ENCODE peak calls at places on chromosomes 3 and 15, in six cellular contexts. D is A549, B is HepG2, K is ovary, J is Peyer's patch, N is stomach. G is an unnamed sample.

GRCh38 chr3:174859756-174860155 is 622 bp downstream of the NAALADL2 start:
- DNase-seq in B (no peak), K (no peak), J (no peak), N (no peak), D (no peak), G (no peak)

GRCh38 chr3:72665701-72666443 is 182.4 kb downstream of the SHQ1 start:
- DNase-seq in D (peak; percentile 47), J (peak; percentile 44), B (no peak), K (no peak), N (peak; percentile 46), G (no peak)

GRCh38 chr3:23915537-23916108 is 1.2 kb downstream of the NKIRAS1 start:
- DNase-seq in J (no peak), B (peak; percentile 45), K (no peak), N (no peak), D (no peak), G (no peak)

GRCh38 chr15:25734680-25735355 is 128.3 kb downstream of the ATP10A start:
- DNase-seq in D (no peak), J (no peak), B (no peak), N (no peak), K (no peak), G (no peak)

GRCh38 chr3:124995460-124995994 is 60.3 kb downstream of the HEG1 start:
- DNase-seq in N (peak; percentile 55), B (peak; percentile 49), J (no peak), K (peak; percentile 62), D (peak; percentile 56), G (peak; percentile 70)

GRCh38 chr3:67524046-67524445 is 130.4 kb downstream of the SUCLG2 start:
- DNase-seq in J (no peak), B (no peak), N (no peak), K (no peak), D (no peak), G (no peak)

GRCh38 chr3:49422379-49423248 is at the start of gene AMT:
- DNase-seq in K (peak; percentile 61), J (no peak), B (peak; percentile 83), D (no peak), N (peak; percentile 57), G (no peak)

GRCh38 chr3:128426128-128426921 is 40.4 kb downstream of the DNAJB8 start:
- DNase-seq in D (peak; percentile 61), B (peak; percentile 35), J (no peak), K (peak; percentile 63), N (peak; percentile 61), G (no peak)

GRCh38 chr15:100725121-100726069 is 123.0 kb downstream of the ASB7 start:
- DNase-seq in D (no peak), B (no peak), J (no peak), N (no peak), K (no peak), G (peak; percentile 7)

GRCh38 chr3:143786229-143787199 is 61.8 kb downstream of the SLC9A9 start:
- DNase-seq in K (peak; percentile 32), N (peak; percentile 30), B (no peak), J (no peak), D (no peak), G (peak; percentile 56)

GRCh38 chr15:80159811-80160569 is 7.2 kb downstream of the FAH start:
- DNase-seq in N (no peak), J (no peak), D (no peak), K (no peak), B (no peak), G (no peak)

GRCh38 chr3:71304684-71305083 is 278.8 kb downstream of the FOXP1 start:
- DNase-seq in N (no peak), B (peak; percentile 15), D (no peak), J (peak; percentile 18), K (peak; percentile 32), G (no peak)

GRCh38 chr15:89406756-89407650 is 72.4 kb upstream of the POLG start:
- DNase-seq in N (no peak), D (no peak), J (no peak), K (no peak), B (no peak), G (no peak)

GRCh38 chr3:7927015-7927414 is 574.6 kb upstream of the LMCD1 start:
- DNase-seq in J (no peak), B (no peak), K (no peak), N (no peak), D (no peak), G (no peak)

GRCh38 chr3:197337656-197338055 is 39.2 kb upstream of the DLG1 start:
- DNase-seq in J (no peak), N (no peak), D (no peak), B (no peak), K (no peak), G (no peak)

GRCh38 chr3:117873236-117873635 is 1161.4 kb downstream of the IGSF11 start:
- DNase-seq in N (no peak), J (no peak), D (no peak), B (no peak), K (peak; percentile 12), G (no peak)

GRCh38 chr3:71582612-71583568 is 638 bp downstream of the FOXP1 start:
- DNase-seq in K (peak; percentile 78), J (peak; percentile 83), N (peak; percentile 78), B (peak; percentile 75), D (no peak), G (peak; percentile 56)

GRCh38 chr15:33149919-33150318 is 44.6 kb downstream of the FMN1 start:
- DNase-seq in N (no peak), D (no peak), J (no peak), K (no peak), B (no peak), G (no peak)

GRCh38 chr3:116483135-116483534 is 37.8 kb upstream of the LSAMP start:
- DNase-seq in N (no peak), D (no peak), J (no peak), B (no peak), K (no peak), G (no peak)

GRCh38 chr3:100634493-100635272 is 25.3 kb downstream of the ADGRG7 start:
- DNase-seq in N (peak; percentile 57), B (peak; percentile 38), J (no peak), K (no peak), D (no peak), G (no peak)

GRCh38 chr3:65438612-65439011 is 600.1 kb downstream of the MAGI1 start:
- DNase-seq in B (no peak), J (no peak), D (no peak), N (no peak), K (no peak), G (no peak)

GRCh38 chr15:78448441-78449219 is 10.6 kb downstream of the IREB2 start:
- DNase-seq in B (no peak), K (no peak), D (no peak), J (no peak), N (no peak), G (no peak)

GRCh38 chr3:25433868-25434267 is 5.8 kb downstream of the RARB start:
- DNase-seq in B (no peak), D (no peak), K (no peak), N (no peak), J (no peak), G (no peak)

GRCh38 chr15:92958105-92958504 is 58.0 kb downstream of the CHD2 start:
- DNase-seq in N (no peak), B (no peak), J (no peak), K (no peak), D (no peak), G (no peak)

GRCh38 chr3:187098925-187099512 is 40.3 kb downstream of the RPL39L start:
- DNase-seq in K (no peak), N (no peak), B (no peak), J (no peak), D (no peak), G (no peak)

GRCh38 chr3:22141769-22142168 is 390.8 kb upstream of the ZNF385D start:
- DNase-seq in B (no peak), K (no peak), J (no peak), N (no peak), D (no peak), G (no peak)

GRCh38 chr3:106794442-106794841 is 582.8 kb upstream of the CCDC54 start:
- DNase-seq in K (no peak), B (no peak), J (no peak), D (no peak), N (no peak), G (no peak)

GRCh38 chr3:4660936-4661335 is 167.8 kb downstream of the ITPR1 start:
- DNase-seq in D (no peak), B (no peak), J (no peak), K (no peak), N (no peak), G (no peak)

GRCh38 chr3:4656646-4657318 is 163.6 kb downstream of the ITPR1 start:
- DNase-seq in D (no peak), B (no peak), N (no peak), J (no peak), K (no peak), G (no peak)

GRCh38 chr3:4655145-4656045 is 162.2 kb downstream of the ITPR1 start:
- DNase-seq in D (no peak), K (no peak), B (no peak), J (no peak), N (no peak), G (no peak)

GRCh38 chr3:4656059-4656458 is 162.9 kb downstream of the ITPR1 start:
- DNase-seq in N (peak; percentile 69), B (peak; percentile 30), K (peak; percentile 51), J (no peak), D (peak; percentile 62), G (peak; percentile 20)
- TF ChIP-seq POLR2A in N (no peak), B (no peak), K (no peak), J (no peak), D (no peak), G (no peak)

GRCh38 chr3:98457543-98457942 is 5.5 kb upstream of the OR5K1 start:
- DNase-seq in J (no peak), B (no peak), K (no peak), D (no peak), N (no peak), G (no peak)
- H3K4me3 ChIP-seq in J (no peak overlapping the region), B (no peak overlapping the region), K (no peak overlapping the region), D (no peak overlapping the region), N (no peak overlapping the region), G (no peak overlapping the region)

DNA sequence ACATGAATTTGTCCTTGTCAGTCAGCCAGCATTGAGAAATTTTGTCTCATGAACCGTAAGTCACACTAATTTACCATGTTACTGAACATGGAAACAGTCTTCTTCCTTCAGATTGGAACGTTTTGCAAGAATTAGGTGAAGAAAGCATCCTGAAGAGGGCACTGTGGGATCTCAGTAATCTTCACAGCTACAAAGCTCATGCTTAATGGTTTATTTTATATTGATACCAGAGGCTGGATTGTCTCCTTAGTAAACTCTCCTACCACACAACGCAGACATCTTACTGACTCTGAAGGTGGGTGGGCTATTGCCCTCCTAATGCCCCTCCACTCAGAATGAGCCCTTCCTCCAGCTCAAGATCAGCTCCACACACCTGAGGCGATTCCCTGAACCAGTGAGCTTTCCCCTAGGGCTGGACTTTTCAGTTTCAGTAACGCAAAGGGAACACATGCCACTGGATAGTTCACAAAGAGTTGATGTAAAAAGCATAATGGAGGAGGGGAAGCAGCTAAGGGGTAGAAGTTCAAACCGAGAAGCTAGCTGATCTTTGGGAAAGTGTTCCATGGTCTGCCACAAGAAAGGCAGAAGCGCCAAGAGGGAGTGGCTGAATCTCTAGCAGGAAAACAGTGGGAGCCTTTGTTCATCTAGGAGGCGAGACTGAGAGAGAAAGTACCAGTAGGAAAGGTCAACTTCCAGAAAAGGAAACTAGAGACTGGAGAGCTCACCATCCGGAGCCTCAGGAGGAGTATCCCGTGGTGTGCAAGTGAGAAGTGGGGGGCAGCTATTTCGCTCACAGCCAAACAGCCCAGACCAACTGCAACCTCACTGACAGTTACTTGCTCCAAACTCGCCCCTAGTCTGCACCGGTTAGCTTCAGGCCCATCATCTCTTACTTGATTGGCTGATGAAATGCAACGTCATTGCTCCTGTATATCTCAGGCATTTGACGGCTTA is at the start of gene SLC9C1:
- DNase-seq in B (peak; percentile 38), J (no peak), N (no peak), D (peak; percentile 21), K (peak; percentile 24), G (no peak)
- TF ChIP-seq POLR2A in B (no peak), J (peak; percentile 11), N (no peak), D (no peak), K (no peak), G (no peak)

GRCh38 chr3:152638707-152639450 is 196.1 kb upstream of the P2RY1 start:
- DNase-seq in J (no peak), B (no peak), K (peak; percentile 33), N (no peak), D (no peak), G (no peak)
- H3K4me3 ChIP-seq in J (no peak overlapping the region), B (no peak overlapping the region), K (no peak overlapping the region), N (no peak overlapping the region), D (no peak overlapping the region), G (no peak overlapping the region)